ENCODE peak calls at places on chromosomes 6 and 20, in ten cellular contexts. One of them, this sample, is unnamed.

GRCh38 chr6:79334674-79335073 is 100.2 kb upstream of the HMGN3 start:
- DNase-seq in sigmoid colon: no peak
- DNase-seq in stomach: no peak
- DNase-seq in K562: no peak
- DNase-seq in breast epithelium: no peak
- DNase-seq in spleen: no peak
- DNase-seq in HCT116: no peak
- DNase-seq in H1: no peak
- DNase-seq in upper lobe of left lung: no peak
- DNase-seq in vagina: no peak
- DNase-seq in this sample: no peak

GRCh38 chr20:41989935-41990635 is 371.9 kb upstream of the CHD6 start:
- DNase-seq in sigmoid colon: no peak
- DNase-seq in stomach: no peak
- DNase-seq in K562: no peak
- DNase-seq in breast epithelium: no peak
- DNase-seq in spleen: no peak
- DNase-seq in HCT116: no peak
- DNase-seq in H1: no peak
- DNase-seq in upper lobe of left lung: no peak
- DNase-seq in vagina: no peak
- DNase-seq in this sample: no peak

GRCh38 chr20:2080532-2081224 is 20.9 kb upstream of the STK35 start:
- DNase-seq in sigmoid colon: no peak
- DNase-seq in stomach: no peak
- DNase-seq in K562: no peak
- DNase-seq in breast epithelium: no peak
- DNase-seq in spleen: no peak
- DNase-seq in HCT116: no peak
- DNase-seq in H1: no peak
- DNase-seq in upper lobe of left lung: no peak
- DNase-seq in vagina: no peak
- DNase-seq in this sample: no peak

GRCh38 chr6:94683409-94683808 is 893.9 kb upstream of the MANEA start:
- DNase-seq in sigmoid colon: no peak
- DNase-seq in stomach: no peak
- DNase-seq in K562: no peak
- DNase-seq in breast epithelium: no peak
- DNase-seq in spleen: no peak
- DNase-seq in HCT116: no peak
- DNase-seq in H1: no peak
- DNase-seq in upper lobe of left lung: no peak
- DNase-seq in vagina: no peak
- DNase-seq in this sample: no peak

GRCh38 chr6:148470606-148471299 is 128.1 kb downstream of the SASH1 start:
- DNase-seq in sigmoid colon: no peak
- DNase-seq in stomach: no peak
- DNase-seq in K562: no peak
- DNase-seq in breast epithelium: no peak
- DNase-seq in spleen: no peak
- DNase-seq in HCT116: no peak
- DNase-seq in H1: peak
- DNase-seq in upper lobe of left lung: no peak
- DNase-seq in vagina: no peak
- DNase-seq in this sample: no peak

GRCh38 chr20:23114018-23114417 is 27.9 kb upstream of the CD93 start:
- DNase-seq in sigmoid colon: no peak
- DNase-seq in stomach: no peak
- DNase-seq in K562: no peak
- DNase-seq in breast epithelium: no peak
- DNase-seq in spleen: peak
- DNase-seq in HCT116: no peak
- DNase-seq in H1: no peak
- DNase-seq in upper lobe of left lung: peak
- DNase-seq in vagina: no peak
- DNase-seq in this sample: no peak

GRCh38 chr6:36508532-36508931 is 38.7 kb downstream of the STK38 start:
- DNase-seq in sigmoid colon: no peak
- DNase-seq in stomach: no peak
- DNase-seq in K562: no peak
- DNase-seq in breast epithelium: no peak
- DNase-seq in spleen: no peak
- DNase-seq in HCT116: no peak
- DNase-seq in H1: no peak
- DNase-seq in upper lobe of left lung: no peak
- DNase-seq in vagina: no peak
- DNase-seq in this sample: no peak

GRCh38 chr20:48455606-48456360 is 372.0 kb downstream of the PREX1 start:
- DNase-seq in sigmoid colon: peak
- DNase-seq in stomach: no peak
- DNase-seq in K562: no peak
- DNase-seq in breast epithelium: peak
- DNase-seq in spleen: no peak
- DNase-seq in HCT116: no peak
- DNase-seq in H1: no peak
- DNase-seq in upper lobe of left lung: no peak
- DNase-seq in vagina: no peak
- DNase-seq in this sample: no peak

DNA sequence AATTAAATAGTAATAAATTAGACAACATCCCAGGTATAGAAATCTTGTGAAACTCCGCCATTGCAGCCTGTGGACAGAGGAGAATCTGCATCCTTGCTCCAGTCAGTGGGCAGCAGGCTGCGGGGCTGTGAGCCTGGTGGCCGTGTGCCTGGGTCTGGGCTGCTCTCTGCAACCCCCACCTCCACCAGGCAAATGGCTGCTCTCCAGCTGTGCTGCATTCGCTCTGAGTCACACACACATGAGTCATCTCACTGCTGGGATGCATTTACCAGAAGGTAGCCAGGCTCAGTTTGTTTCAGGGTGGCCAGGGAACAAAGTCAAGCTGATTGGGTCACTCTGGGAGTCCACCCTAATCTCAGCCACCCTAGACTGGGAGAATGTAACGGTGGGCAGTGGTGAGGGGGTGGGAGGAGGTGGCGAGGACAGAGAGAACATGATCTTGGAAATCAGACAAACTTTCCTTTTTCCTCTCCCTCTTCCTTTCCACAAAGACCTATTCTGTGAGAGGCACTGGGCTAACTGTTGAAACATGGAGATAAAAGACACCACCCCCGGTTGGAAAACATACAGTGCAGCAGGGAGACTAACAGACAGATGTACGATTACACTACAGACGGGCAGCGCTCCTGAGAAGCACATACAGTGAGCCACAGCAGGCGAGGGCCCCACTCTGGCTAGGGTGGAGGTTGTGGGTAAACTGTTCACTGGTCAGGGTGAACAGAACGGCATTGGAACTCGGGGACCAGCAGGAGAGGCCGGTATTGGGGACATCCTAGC is 59.2 kb downstream of the TRAM2 start:
- DNase-seq in sigmoid colon: peak
- DNase-seq in stomach: peak
- DNase-seq in K562: peak
- DNase-seq in breast epithelium: peak
- DNase-seq in spleen: no peak
- DNase-seq in HCT116: peak
- DNase-seq in H1: peak
- DNase-seq in upper lobe of left lung: peak
- DNase-seq in vagina: no peak
- DNase-seq in this sample: peak
- TF ChIP-seq POLR2A in sigmoid colon: peak
- TF ChIP-seq POLR2A in stomach: no peak
- TF ChIP-seq POLR2A in K562: peak
- TF ChIP-seq POLR2A in breast epithelium: no peak
- TF ChIP-seq POLR2A in spleen: no peak
- TF ChIP-seq POLR2A in HCT116: no peak
- TF ChIP-seq POLR2A in H1: no peak
- TF ChIP-seq POLR2A in upper lobe of left lung: no peak
- TF ChIP-seq POLR2A in vagina: peak
- TF ChIP-seq POLR2A in this sample: peak

DNA sequence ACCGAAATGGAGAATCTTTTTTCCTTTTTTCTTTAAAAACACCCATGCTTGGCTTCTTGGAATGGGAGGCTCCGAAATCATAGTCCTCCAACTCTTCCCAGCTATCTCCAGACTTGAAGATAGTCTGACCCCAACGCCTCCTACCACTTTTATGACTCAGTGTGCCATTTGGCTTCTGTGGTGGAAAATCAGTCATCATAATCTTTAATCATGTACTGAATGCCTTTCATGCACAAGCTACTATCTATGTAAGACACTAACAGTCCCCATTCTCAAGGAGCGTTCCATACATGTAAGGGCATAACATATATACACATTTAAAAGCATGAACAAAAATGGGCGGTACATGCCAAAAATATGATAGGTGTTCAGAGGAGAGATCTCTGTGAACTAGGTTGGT is 44.1 kb downstream of the TMEM14B start:
- DNase-seq in sigmoid colon: no peak
- DNase-seq in stomach: no peak
- DNase-seq in K562: no peak
- DNase-seq in breast epithelium: no peak
- DNase-seq in spleen: no peak
- DNase-seq in HCT116: no peak
- DNase-seq in H1: no peak
- DNase-seq in upper lobe of left lung: no peak
- DNase-seq in vagina: no peak
- DNase-seq in this sample: no peak
- H3K27ac ChIP-seq in sigmoid colon: no peak
- H3K27ac ChIP-seq in stomach: no peak
- H3K27ac ChIP-seq in K562: no peak
- H3K27ac ChIP-seq in breast epithelium: no peak
- H3K27ac ChIP-seq in spleen: no peak
- H3K27ac ChIP-seq in HCT116: no peak
- H3K27ac ChIP-seq in H1: no peak
- H3K27ac ChIP-seq in upper lobe of left lung: no peak
- H3K27ac ChIP-seq in vagina: no peak
- H3K27ac ChIP-seq in this sample: no peak

GRCh38 chr6:34887753-34888440 is at the start of gene TAF11:
- DNase-seq in sigmoid colon: peak
- DNase-seq in stomach: peak
- DNase-seq in K562: peak
- DNase-seq in breast epithelium: peak
- DNase-seq in spleen: peak
- DNase-seq in HCT116: peak
- DNase-seq in H1: peak
- DNase-seq in upper lobe of left lung: peak
- DNase-seq in vagina: peak
- DNase-seq in this sample: peak

GRCh38 chr6:34890526-34890910 is 1.5 kb downstream of the ANKS1A start:
- DNase-seq in sigmoid colon: no peak
- DNase-seq in stomach: no peak
- DNase-seq in K562: no peak
- DNase-seq in breast epithelium: no peak
- DNase-seq in spleen: no peak
- DNase-seq in HCT116: no peak
- DNase-seq in H1: no peak
- DNase-seq in upper lobe of left lung: no peak
- DNase-seq in vagina: no peak
- DNase-seq in this sample: no peak

GRCh38 chr6:34888441-34888820 is 589 bp upstream of the TAF11 start:
- DNase-seq in sigmoid colon: no peak
- DNase-seq in stomach: no peak
- DNase-seq in K562: no peak
- DNase-seq in breast epithelium: no peak
- DNase-seq in spleen: no peak
- DNase-seq in HCT116: no peak
- DNase-seq in H1: no peak
- DNase-seq in upper lobe of left lung: no peak
- DNase-seq in vagina: no peak
- DNase-seq in this sample: no peak

GRCh38 chr6:34891296-34891695 is 2.2 kb downstream of the ANKS1A start:
- DNase-seq in sigmoid colon: no peak
- DNase-seq in stomach: no peak
- DNase-seq in K562: no peak
- DNase-seq in breast epithelium: no peak
- DNase-seq in spleen: no peak
- DNase-seq in HCT116: no peak
- DNase-seq in H1: no peak
- DNase-seq in upper lobe of left lung: no peak
- DNase-seq in vagina: no peak
- DNase-seq in this sample: no peak

DNA sequence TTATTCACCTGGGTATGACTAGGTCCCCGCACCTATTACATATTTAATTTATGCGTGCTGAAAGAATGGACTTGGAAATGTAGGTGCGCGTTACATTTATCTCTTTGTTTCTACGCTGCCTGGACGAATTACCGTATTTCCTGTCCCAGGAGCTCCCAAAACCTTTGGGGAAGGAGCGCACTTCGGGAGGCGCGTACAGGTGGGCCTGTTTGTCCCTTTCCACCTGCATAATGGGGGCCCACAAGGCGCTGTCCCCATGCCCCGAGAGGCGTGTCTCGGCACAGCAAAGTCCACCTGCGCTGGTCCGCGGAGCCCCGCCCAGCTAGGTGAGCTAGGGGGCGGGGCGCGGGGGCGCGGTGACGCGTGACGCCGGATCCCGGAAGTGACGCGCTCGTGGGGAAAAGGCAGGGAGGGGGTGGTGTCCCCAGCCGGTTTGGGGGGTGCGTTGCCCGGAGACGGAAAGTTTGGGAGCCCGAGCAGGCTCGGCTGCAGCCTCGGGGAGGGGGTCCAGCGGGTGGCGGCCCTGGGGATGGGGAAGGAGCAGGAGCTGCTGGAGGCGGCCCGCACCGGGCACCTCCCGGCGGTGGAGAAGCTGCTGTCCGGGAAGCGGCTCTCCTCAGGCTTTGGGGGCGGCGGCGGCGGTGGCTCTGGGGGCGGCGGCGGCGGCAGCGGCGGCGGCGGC is at the start of gene ANKS1A:
- DNase-seq in sigmoid colon: peak
- DNase-seq in stomach: peak
- DNase-seq in K562: peak
- DNase-seq in breast epithelium: peak
- DNase-seq in spleen: peak
- DNase-seq in HCT116: peak
- DNase-seq in H1: peak
- DNase-seq in upper lobe of left lung: peak
- DNase-seq in vagina: peak
- DNase-seq in this sample: peak
- TF ChIP-seq POLR2AphosphoS5 in sigmoid colon: peak
- TF ChIP-seq POLR2AphosphoS5 in stomach: peak
- TF ChIP-seq POLR2AphosphoS5 in K562: peak
- TF ChIP-seq POLR2AphosphoS5 in breast epithelium: peak
- TF ChIP-seq POLR2AphosphoS5 in spleen: peak
- TF ChIP-seq POLR2AphosphoS5 in HCT116: peak
- TF ChIP-seq POLR2AphosphoS5 in H1: peak
- TF ChIP-seq POLR2AphosphoS5 in upper lobe of left lung: peak
- TF ChIP-seq POLR2AphosphoS5 in vagina: peak
- TF ChIP-seq POLR2AphosphoS5 in this sample: peak

GRCh38 chr6:144064831-144065668 is 30.3 kb downstream of the SF3B5 start:
- DNase-seq in sigmoid colon: no peak
- DNase-seq in stomach: no peak
- DNase-seq in K562: no peak
- DNase-seq in breast epithelium: no peak
- DNase-seq in spleen: peak
- DNase-seq in HCT116: no peak
- DNase-seq in H1: no peak
- DNase-seq in upper lobe of left lung: no peak
- DNase-seq in vagina: no peak
- DNase-seq in this sample: peak

GRCh38 chr6:144063246-144063743 is 32.1 kb downstream of the SF3B5 start:
- DNase-seq in sigmoid colon: no peak
- DNase-seq in stomach: no peak
- DNase-seq in K562: peak
- DNase-seq in breast epithelium: peak
- DNase-seq in spleen: no peak
- DNase-seq in HCT116: no peak
- DNase-seq in H1: no peak
- DNase-seq in upper lobe of left lung: peak
- DNase-seq in vagina: no peak
- DNase-seq in this sample: peak

GRCh38 chr6:144062757-144063156 is 32.6 kb downstream of the SF3B5 start:
- DNase-seq in sigmoid colon: no peak
- DNase-seq in stomach: no peak
- DNase-seq in K562: no peak
- DNase-seq in breast epithelium: no peak
- DNase-seq in spleen: no peak
- DNase-seq in HCT116: no peak
- DNase-seq in H1: no peak
- DNase-seq in upper lobe of left lung: no peak
- DNase-seq in vagina: no peak
- DNase-seq in this sample: no peak

GRCh38 chr6:144064402-144064830 is 31.0 kb downstream of the SF3B5 start:
- DNase-seq in sigmoid colon: peak
- DNase-seq in stomach: peak
- DNase-seq in K562: peak
- DNase-seq in breast epithelium: no peak
- DNase-seq in spleen: peak
- DNase-seq in HCT116: no peak
- DNase-seq in H1: peak
- DNase-seq in upper lobe of left lung: peak
- DNase-seq in vagina: no peak
- DNase-seq in this sample: peak

DNA sequence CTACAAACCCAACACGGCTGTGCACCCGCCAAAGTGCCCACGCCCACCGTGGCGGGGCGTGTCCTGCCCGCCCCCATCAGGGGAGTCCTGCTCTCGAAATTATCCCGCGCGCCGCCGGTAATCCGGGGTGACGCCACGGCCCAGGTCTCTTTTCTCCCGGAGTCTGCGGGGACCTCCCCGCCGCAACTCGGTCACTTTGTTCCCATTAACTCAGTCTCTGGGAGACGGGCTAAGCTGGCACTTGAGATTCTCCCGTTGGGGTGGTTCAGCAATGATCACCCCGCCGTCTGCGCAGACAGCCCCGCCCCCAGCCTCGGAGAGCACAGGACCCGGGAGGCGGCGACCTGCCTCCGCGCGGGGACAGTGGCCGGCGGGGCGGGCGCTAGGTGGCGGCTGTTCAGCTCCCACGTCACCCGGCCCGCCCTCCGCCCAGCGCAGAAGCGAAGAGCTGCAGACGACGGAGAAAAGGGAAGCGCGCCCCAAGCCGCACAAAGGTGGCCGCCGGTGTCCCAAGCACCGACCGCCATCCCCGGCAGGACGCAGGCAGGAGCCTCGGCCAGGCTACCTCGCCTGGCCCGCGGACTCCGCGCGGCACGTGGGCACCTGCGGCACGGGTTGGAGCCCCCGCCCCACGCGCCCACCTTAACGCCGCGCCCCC is 31.5 kb downstream of the SF3B5 start:
- DNase-seq in sigmoid colon: peak
- DNase-seq in stomach: peak
- DNase-seq in K562: peak
- DNase-seq in breast epithelium: peak
- DNase-seq in spleen: peak
- DNase-seq in HCT116: peak
- DNase-seq in H1: peak
- DNase-seq in upper lobe of left lung: peak
- DNase-seq in vagina: no peak
- DNase-seq in this sample: peak
- TF ChIP-seq POLR2A in sigmoid colon: no peak
- TF ChIP-seq POLR2A in stomach: no peak
- TF ChIP-seq POLR2A in K562: peak
- TF ChIP-seq POLR2A in breast epithelium: peak
- TF ChIP-seq POLR2A in spleen: peak
- TF ChIP-seq POLR2A in HCT116: no peak
- TF ChIP-seq POLR2A in H1: no peak
- TF ChIP-seq POLR2A in upper lobe of left lung: peak
- TF ChIP-seq POLR2A in vagina: peak
- TF ChIP-seq POLR2A in this sample: peak